ENCODE peak calls at places on chromosome 9, in six cellular contexts. Y is GM23338, M is prostate gland, Q is thoracic aorta, X is transverse colon, Z is psoas muscle. B is an unnamed sample.

GRCh38 chr9:130242270-130243014 is 23.1 kb upstream of the HMCN2 start:
- DNase-seq in Q (no peak), X (no peak), M (no peak), Y (no peak), Z (no peak), B (no peak)

GRCh38 chr9:79256691-79257213 is 315.0 kb upstream of the TLE4 start:
- DNase-seq in Y (peak; percentile 26), Z (no peak), Q (no peak), X (peak; percentile 13), M (no peak), B (no peak)

GRCh38 chr9:133307271-133307670 is 28.7 kb downstream of the SURF6 start:
- DNase-seq in Q (no peak), M (no peak), Y (no peak), X (no peak), Z (no peak), B (no peak)

GRCh38 chr9:115649991-115650472 is 503.6 kb upstream of the PAPPA start:
- DNase-seq in Z (peak; percentile 66), M (no peak), X (peak; percentile 50), Q (peak; percentile 74), Y (no peak), B (peak; percentile 14)

GRCh38 chr9:130858734-130859705 is 24.0 kb downstream of the ABL1 start:
- DNase-seq in M (no peak), Q (no peak), X (no peak), Z (peak; percentile 34), Y (no peak), B (no peak)

GRCh38 chr9:84950879-84951811 is 281.6 kb downstream of the NTRK2 start:
- DNase-seq in Q (no peak), Z (no peak), Y (no peak), X (no peak), M (no peak), B (no peak)

GRCh38 chr9:72363908-72364678 is 915 bp downstream of the ZFAND5 start:
- DNase-seq in Y (peak; percentile 47), Z (peak; percentile 71), X (peak; percentile 62), Q (peak; percentile 7), M (peak; percentile 42), B (peak; percentile 51)

GRCh38 chr9:12414514-12414913 is 278.7 kb upstream of the TYRP1 start:
- DNase-seq in M (no peak), Q (no peak), Z (no peak), Y (no peak), X (no peak), B (no peak)

GRCh38 chr9:5787759-5788329 is 45.1 kb downstream of the ERMP1 start:
- DNase-seq in M (no peak), Z (no peak), Q (no peak), Y (no peak), X (no peak), B (no peak)

GRCh38 chr9:78295177-78295575 is 1.7 kb upstream of the PSAT1 start:
- DNase-seq in Z (no peak), Y (peak; percentile 22), M (no peak), X (no peak), Q (no peak), B (no peak)

GRCh38 chr9:106451223-106451622 is 411.7 kb upstream of the ZNF462 start:
- DNase-seq in M (no peak), X (no peak), Z (no peak), Q (no peak), Y (no peak), B (no peak)

GRCh38 chr9:114804504-114804903 is 1.3 kb downstream of the TNFSF15 start:
- DNase-seq in X (peak; percentile 79), M (peak; percentile 86), Q (no peak), Y (no peak), Z (no peak), B (peak; percentile 87)

GRCh38 chr9:118183571-118183970 is 479.4 kb downstream of the TLR4 start:
- DNase-seq in M (no peak), X (no peak), Q (no peak), Z (no peak), Y (no peak), B (no peak)

GRCh38 chr9:136028760-136029470 is 66.2 kb downstream of the NACC2 start:
- DNase-seq in X (no peak), Q (no peak), Z (peak; percentile 7), Y (no peak), M (no peak), B (no peak)

GRCh38 chr9:89814340-89815040 is 209.7 kb downstream of the GADD45G start:
- DNase-seq in X (no peak), M (no peak), Z (peak; percentile 26), Y (no peak), Q (no peak), B (no peak)

GRCh38 chr9:110351009-110351467 is 13.4 kb upstream of the TXNDC8 start:
- DNase-seq in X (no peak), Q (no peak), Z (no peak), Y (no peak), M (no peak), B (peak; percentile 42)

GRCh38 chr9:94865599-94866456 is 139.3 kb downstream of the AOPEP start:
- DNase-seq in X (no peak), Y (no peak), Q (no peak), M (no peak), Z (peak; percentile 56), B (no peak)

GRCh38 chr9:123312306-123312877 is 43.6 kb upstream of the CRB2 start:
- DNase-seq in Z (no peak), M (no peak), Q (no peak), Y (no peak), X (no peak), B (no peak)

GRCh38 chr9:135973276-135974219 is 12.4 kb upstream of the UBAC1 start:
- DNase-seq in X (no peak), M (no peak), Q (no peak), Z (no peak), Y (no peak), B (no peak)

GRCh38 chr9:86546712-86547111 is 192.5 kb upstream of the TUT7 start:
- DNase-seq in Z (peak; percentile 23), Y (peak; percentile 21), M (no peak), Q (no peak), X (no peak), B (no peak)

GRCh38 chr9:2180704-2181103 is 165.6 kb downstream of the SMARCA2 start:
- DNase-seq in Z (no peak), X (no peak), Y (peak; percentile 62), Q (no peak), M (no peak), B (no peak)

GRCh38 chr9:86714976-86715375 is 232.3 kb downstream of the GAS1 start:
- DNase-seq in Z (no peak), Q (no peak), X (no peak), M (no peak), Y (no peak), B (no peak)

GRCh38 chr9:23979491-23979890 is 153.5 kb upstream of the ELAVL2 start:
- DNase-seq in Z (no peak), M (no peak), Y (no peak), Q (no peak), X (no peak), B (no peak)

GRCh38 chr9:100637787-100638186 is 59.9 kb downstream of the CAVIN4 start:
- DNase-seq in X (no peak), Q (no peak), Z (no peak), Y (peak; percentile 85), M (no peak), B (no peak)

DNA sequence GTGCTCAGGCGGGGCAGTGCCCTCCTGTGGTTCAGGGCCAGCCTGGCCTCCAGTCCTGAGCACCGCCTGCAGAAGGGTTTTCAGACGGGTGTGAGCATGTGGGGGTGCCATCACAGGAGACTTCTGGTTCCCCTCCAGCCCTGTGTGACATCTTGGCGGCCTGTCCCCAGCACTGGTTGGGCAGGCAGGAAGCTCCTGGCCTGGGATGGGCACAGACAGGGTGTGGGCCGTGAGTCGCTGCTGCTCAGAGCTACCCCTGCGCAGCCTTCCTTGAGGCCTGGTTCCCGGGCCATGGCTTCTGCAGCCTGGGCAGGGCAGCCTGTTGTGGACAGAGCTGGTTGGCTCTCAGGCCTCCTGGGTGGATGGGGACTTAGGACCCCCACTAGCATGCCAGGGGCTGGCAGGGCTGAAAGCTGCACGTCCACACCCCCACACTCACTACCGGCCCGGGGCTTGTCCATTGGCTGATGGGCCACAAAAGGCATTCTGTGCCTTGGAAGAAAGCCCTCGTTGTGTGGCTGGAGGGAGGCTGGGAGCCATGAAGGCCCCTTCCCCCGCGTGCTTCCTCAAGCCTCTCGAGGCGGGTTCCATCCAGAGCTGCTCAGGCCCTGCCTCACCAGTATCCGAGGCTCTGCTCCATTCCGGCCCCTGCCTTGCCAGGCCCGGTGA is 58.7 kb downstream of the RXRA start:
- DNase-seq in Z (no peak), Q (no peak), Y (no peak), M (no peak), X (no peak), B (no peak)
- H3K4me1 ChIP-seq in Z (peaks cover 100% of the 10 kb centered on the region), Q (peaks cover 33% of the 10 kb centered on the region), Y (no peaks in the 10 kb centered on the region), M (peaks cover 44% of the 10 kb centered on the region), X (peaks cover 79% of the 10 kb centered on the region), B (peaks cover 16% of the 10 kb centered on the region)

DNA sequence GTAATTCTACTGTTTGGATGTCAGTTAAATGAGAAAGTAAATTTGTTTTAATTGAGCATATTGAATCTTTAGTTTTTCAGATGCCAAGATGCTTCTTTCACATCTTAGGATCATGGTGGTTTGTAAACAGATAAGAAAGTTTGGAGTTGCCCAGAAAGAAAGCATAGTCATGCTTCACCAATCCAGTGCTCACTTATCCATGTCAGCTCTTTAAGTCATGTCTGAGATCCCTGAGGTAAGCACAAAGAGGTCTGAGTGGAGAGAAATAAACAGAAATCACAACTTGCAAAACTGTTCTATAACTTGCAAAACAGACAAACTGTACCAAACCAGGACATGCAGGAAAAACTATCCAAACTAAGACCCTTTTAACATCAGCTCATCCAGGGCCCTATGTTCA is 87.7 kb downstream of the OSTF1 start:
- DNase-seq in Z (no peak), M (no peak), X (no peak), Q (no peak), Y (no peak), B (no peak)
- H3K36me3 ChIP-seq in Z (no peaks in the 10 kb centered on the region), M (no peaks in the 10 kb centered on the region), X (no peaks in the 10 kb centered on the region), Q (no peaks in the 10 kb centered on the region), Y (no peaks in the 10 kb centered on the region), B (peaks cover 2% of the 10 kb centered on the region)

GRCh38 chr9:38216572-38216971 is 147.5 kb upstream of the SHB start:
- DNase-seq in Z (no peak), Y (no peak), Q (no peak), M (no peak), X (no peak), B (no peak)
- H3K4me1 ChIP-seq in Z (no peaks in the 10 kb centered on the region), Y (peaks cover 12% of the 10 kb centered on the region), Q (no peaks in the 10 kb centered on the region), M (no peaks in the 10 kb centered on the region), X (no peaks in the 10 kb centered on the region), B (no peaks in the 10 kb centered on the region)

DNA sequence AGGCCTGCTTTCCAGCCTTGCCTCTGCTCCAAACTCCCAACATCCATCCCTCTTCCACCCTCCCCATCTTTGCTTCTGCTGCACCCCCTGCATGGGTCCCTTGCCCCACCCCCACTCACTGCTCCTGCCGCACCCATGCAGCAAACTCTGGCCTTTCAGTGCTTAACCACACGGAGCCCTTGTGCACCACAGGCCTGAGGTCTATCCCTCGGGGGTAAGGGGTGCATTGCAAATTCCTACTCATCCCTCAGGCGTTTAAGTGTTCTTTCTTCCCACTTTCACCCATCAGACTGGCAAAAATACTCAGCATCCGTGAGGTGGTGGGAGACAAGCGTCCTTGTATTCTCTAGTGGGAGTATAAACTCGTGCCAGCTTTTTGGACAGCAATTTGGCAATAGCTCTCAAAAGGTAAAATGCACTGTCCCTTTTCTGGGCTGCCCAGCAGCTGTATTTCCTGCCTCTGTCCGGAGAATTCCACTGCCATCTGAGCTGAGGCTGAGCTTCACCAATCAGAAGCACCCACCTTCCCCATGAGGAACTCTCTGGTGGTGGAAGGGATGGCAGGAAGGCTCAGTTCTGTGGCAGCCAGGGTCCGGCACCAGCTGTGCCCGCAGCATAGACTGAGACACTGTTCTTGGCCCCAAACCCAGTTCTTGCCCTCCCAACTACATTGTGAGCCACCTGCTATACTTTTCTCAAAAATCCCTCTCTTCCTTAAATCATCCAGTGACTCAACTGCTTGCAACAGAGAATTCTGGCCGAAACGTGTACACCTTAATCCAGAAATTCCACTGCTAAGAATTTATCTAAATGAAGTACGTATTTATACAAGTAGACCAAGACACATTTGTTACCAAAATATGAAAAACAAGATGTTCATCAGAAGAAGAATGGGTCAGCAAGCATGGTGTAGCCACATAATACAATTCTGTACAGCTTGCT is 15.0 kb downstream of the PSMB7 start:
- DNase-seq in Q (no peak), Y (no peak), M (no peak), Z (no peak), X (no peak), B (no peak)
- H3K36me3 ChIP-seq in Q (peaks cover 20% of the 10 kb centered on the region), Y (peaks cover 5% of the 10 kb centered on the region), M (peaks cover 4% of the 10 kb centered on the region), Z (peaks cover 48% of the 10 kb centered on the region), X (peaks cover 2% of the 10 kb centered on the region), B (peaks cover 11% of the 10 kb centered on the region)

B was measured in small intestine.